ENCODE peak calls at places on chromosomes 12 and 14, in six cellular contexts. R is ovary, U is pancreas, B is tibial artery, J is left ventricle myocardium inferior, S is psoas muscle. F is an unnamed sample. For H3K27me3 and H3K36me3, the result is how much of the 10 kb centered on the place peaks cover.

GRCh38 chr12:73589220-73589619 is 948.4 kb upstream of the ATXN7L3B start:
- DNase-seq in R (no peak), U (no peak), B (no peak), J (no peak), S (no peak), F (no peak)

GRCh38 chr12:2239376-2240010 is 186.7 kb downstream of the CACNA1C start:
- DNase-seq in R (peak), U (no peak), B (peak), J (peak), S (no peak), F (no peak)

GRCh38 chr12:125890983-125891382 is 825.7 kb downstream of the AACS start:
- DNase-seq in R (no peak), U (no peak), B (no peak), J (peak), S (no peak), F (no peak)

GRCh38 chr12:131391399-131391798 is 319.5 kb upstream of the SFSWAP start:
- DNase-seq in R (no peak), U (no peak), B (no peak), J (no peak), S (no peak), F (no peak)

GRCh38 chr14:35695072-35695471 is 114.0 kb downstream of the RALGAPA1 start:
- DNase-seq in R (no peak), U (no peak), B (no peak), J (no peak), S (no peak), F (no peak)

GRCh38 chr12:107759410-107759809 is 1.5 kb downstream of the PRDM4 start:
- DNase-seq in R (no peak), U (no peak), B (no peak), J (no peak), S (no peak), F (peak)

GRCh38 chr14:32419429-32419828 is 90.3 kb downstream of the AKAP6 start:
- DNase-seq in R (no peak), U (no peak), B (no peak), J (no peak), S (no peak), F (no peak)

GRCh38 chr14:70888681-70889175 is 18.5 kb upstream of the PCNX1 start:
- DNase-seq in R (no peak), U (no peak), B (no peak), J (no peak), S (no peak), F (no peak)

GRCh38 chr14:70804556-70805162 is 4.7 kb downstream of the MAP3K9 start:
- DNase-seq in R (no peak), U (no peak), B (no peak), J (no peak), S (no peak), F (no peak)

GRCh38 chr14:68884031-68885030 is 91.5 kb upstream of the ZFP36L1 start:
- DNase-seq in R (peak), U (peak), B (peak), J (peak), S (peak), F (peak)

GRCh38 chr12:9132008-9132535 is 16.4 kb upstream of the A2M start:
- DNase-seq in R (no peak), U (no peak), B (no peak), J (no peak), S (no peak), F (no peak)

GRCh38 chr12:120290541-120291312 is 976 bp downstream of the RNU4-2 start:
- DNase-seq in R (peak), U (no peak), B (no peak), J (no peak), S (no peak), F (no peak)

GRCh38 chr14:102192840-102193502 is 53.3 kb downstream of the WDR20 start:
- DNase-seq in R (no peak), U (no peak), B (no peak), J (no peak), S (no peak), F (no peak)

GRCh38 chr12:25276199-25276937 is 25.6 kb upstream of the KRAS start:
- DNase-seq in R (peak), U (no peak), B (no peak), J (no peak), S (no peak), F (peak)

GRCh38 chr12:7068994-7069346 is 8.5 kb downstream of the C1S start:
- DNase-seq in R (no peak), U (no peak), B (no peak), J (no peak), S (no peak), F (no peak)

GRCh38 chr14:79638647-79639266 is 572.5 kb downstream of the DIO2 start:
- DNase-seq in R (no peak), U (no peak), B (no peak), J (no peak), S (no peak), F (no peak)

GRCh38 chr14:51513281-51513680 is 138.4 kb upstream of the FRMD6 start:
- DNase-seq in R (no peak), U (no peak), B (no peak), J (no peak), S (no peak), F (no peak)

GRCh38 chr14:51512321-51512720 is 139.4 kb upstream of the FRMD6 start:
- DNase-seq in R (no peak), U (no peak), B (no peak), J (no peak), S (no peak), F (no peak)

GRCh38 chr14:51504626-51505025 is 147.1 kb upstream of the FRMD6 start:
- DNase-seq in R (no peak), U (no peak), B (no peak), J (no peak), S (no peak), F (no peak)

GRCh38 chr14:51511265-51511664 is 140.4 kb upstream of the FRMD6 start:
- DNase-seq in R (no peak), U (no peak), B (no peak), J (no peak), S (no peak), F (peak)

DNA sequence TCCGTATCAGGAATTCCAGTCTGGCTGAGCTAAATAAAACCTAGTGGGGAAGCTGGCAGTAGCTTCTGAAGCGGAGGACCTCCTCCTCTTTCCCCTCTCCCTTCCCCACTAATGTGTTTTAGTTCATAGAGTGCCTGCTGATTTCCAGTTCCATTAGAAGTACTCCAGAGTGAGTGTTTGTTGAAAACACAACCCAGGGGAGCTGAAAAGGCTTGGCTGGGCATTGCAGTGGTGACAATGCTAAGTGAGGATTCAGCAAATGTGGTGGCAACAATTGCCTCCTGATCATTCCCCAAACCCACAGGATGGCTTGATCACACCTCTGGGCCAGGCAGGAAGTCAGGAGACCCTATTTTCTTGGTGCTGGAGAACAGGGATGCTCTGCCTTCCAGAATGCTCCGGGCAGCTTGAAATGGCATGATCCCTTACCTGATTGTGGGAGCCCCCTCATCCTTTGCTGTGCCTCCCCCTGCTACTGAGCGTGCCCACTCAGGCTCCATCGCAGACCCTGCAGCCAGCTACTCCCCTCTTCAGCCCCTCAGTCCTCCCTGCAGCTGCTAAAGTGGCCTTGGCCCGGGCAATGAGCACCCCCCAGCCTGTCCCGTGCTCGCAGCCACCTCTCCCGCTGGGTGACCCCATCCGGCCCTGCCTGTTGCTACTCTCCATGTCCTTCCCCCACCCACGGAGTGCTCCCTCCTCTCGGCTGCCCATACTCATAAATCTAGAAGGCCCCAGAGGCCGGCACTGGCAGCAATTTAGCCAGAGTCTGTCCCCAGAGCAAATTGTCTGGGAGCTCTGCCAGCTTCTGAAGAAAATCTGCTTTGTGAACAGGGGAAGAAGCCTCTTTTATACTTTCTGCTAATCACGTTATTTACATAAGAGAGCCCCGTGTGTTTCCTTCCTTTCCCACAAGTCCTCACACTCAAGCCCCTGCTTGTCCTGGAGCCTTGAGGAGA is 143.9 kb upstream of the FRMD6 start:
- DNase-seq in R (peak), U (no peak), B (peak), J (peak), S (peak), F (peak)
- H3K4me3 ChIP-seq in R (no peak), U (no peak), B (peak), J (no peak), S (no peak), F (no peak)

GRCh38 chr14:104396682-104397470 is 182.7 kb upstream of the C14orf180 start:
- DNase-seq in R (no peak), U (no peak), B (no peak), J (no peak), S (no peak), F (no peak)
- H3K27me3 ChIP-seq in R (under half), U (under half), B (under half), J (under half), S (under half), F (under half)

GRCh38 chr12:54279632-54280400 is at the start of gene CBX5:
- DNase-seq in R (peak), U (peak), B (peak), J (peak), S (peak), F (peak)

GRCh38 chr12:54276368-54276767 is 3.6 kb downstream of the CBX5 start:
- DNase-seq in R (no peak), U (no peak), B (no peak), J (no peak), S (no peak), F (no peak)

GRCh38 chr12:54280401-54281260 is at the start of gene HNRNPA1:
- DNase-seq in R (peak), U (peak), B (peak), J (peak), S (peak), F (peak)

GRCh38 chr12:54279227-54279631 is 693 bp downstream of the CBX5 start:
- DNase-seq in R (no peak), U (no peak), B (no peak), J (no peak), S (no peak), F (no peak)

DNA sequence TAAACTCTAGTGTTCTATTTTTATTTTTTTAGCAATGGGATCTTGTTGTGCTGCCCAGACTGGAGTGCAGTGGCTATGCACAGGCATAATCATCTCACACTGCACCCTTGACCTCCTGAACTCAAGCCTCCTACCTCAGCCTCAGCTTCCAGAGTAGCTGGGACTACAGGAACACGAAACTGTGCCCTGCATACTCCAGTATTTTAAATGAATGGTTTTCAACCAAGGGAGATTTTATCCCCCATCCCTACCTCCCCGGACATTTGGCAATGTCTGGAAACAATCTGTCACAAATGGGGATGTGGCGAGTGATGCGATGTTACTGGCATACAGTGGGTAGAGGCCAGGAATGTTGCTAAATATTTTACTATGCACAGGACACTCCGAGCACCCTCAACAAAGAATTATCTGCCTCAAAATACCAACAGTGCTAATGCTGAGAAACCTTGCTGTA is 2.1 kb downstream of the CBX5 start:
- DNase-seq in R (no peak), U (no peak), B (no peak), J (no peak), S (no peak), F (no peak)
- H3K36me3 ChIP-seq in R (under half), U (under half), B (under half), J (under half), S (under half), F (under half)

GRCh38 chr12:51390457-51391046 is 654 bp downstream of the GALNT6 start:
- DNase-seq in R (peak), U (no peak), B (no peak), J (no peak), S (no peak), F (no peak)

GRCh38 chr12:51389302-51389999 is 1.8 kb downstream of the GALNT6 start:
- DNase-seq in R (peak), U (no peak), B (no peak), J (no peak), S (no peak), F (no peak)

GRCh38 chr12:51388826-51389225 is 2.4 kb downstream of the GALNT6 start:
- DNase-seq in R (no peak), U (no peak), B (no peak), J (no peak), S (no peak), F (no peak)

GRCh38 chr12:51392556-51393237 is 1.5 kb upstream of the GALNT6 start:
- DNase-seq in R (peak), U (no peak), B (no peak), J (no peak), S (no peak), F (no peak)

GRCh38 chr12:51391047-51391837 is at the start of gene GALNT6:
- DNase-seq in R (peak), U (peak), B (no peak), J (no peak), S (no peak), F (no peak)
- H3K4me3 ChIP-seq in R (peak), U (peak), B (peak), J (peak), S (peak), F (peak)

DNA sequence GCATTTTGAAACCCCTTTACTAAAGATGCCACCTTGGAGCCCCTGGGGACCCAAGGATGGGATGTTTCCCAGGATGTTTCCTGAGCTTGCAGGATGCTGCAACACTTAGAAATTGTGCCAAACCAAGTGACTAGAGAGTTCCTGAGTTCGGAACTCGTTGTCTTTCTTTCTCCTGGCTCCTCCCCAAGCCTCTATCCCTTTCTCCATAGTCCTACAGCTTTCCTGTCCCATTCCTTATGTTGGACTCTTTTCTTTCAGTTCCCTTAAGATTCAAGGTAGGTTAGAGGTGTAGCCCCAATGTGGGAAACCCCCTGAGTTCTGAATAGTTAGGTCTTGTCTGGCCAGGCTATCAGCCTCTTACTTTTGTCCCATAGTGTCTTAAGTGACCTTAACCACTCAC is 1.4 kb upstream of the KIF5A start:
- DNase-seq in R (no peak), U (no peak), B (no peak), J (no peak), S (no peak), F (no peak)
- H3K27me3 ChIP-seq in R (under half), U (under half), B (under half), J (half or more), S (under half), F (under half)